ENCODE peak calls at places on chromosomes 11 and 22, in ten cellular contexts. One of them, this sample, is unnamed.

GRCh38 chr11:130103296-130103814 is 33.7 kb downstream of the APLP2 start:
- DNase-seq in HS-5: peak; percentile 90
- DNase-seq in stimulated activated naive CD8-positive, alpha-beta T cell treated with anti-CD3 and anti-CD28 coated beads, Interleukin-15, amount 100 ng/mL, for 72 hours: no peak
- DNase-seq in HuH-7: no peak
- DNase-seq in fibroblast of mammary gland: peak; percentile 100
- DNase-seq in EH: peak; percentile 99
- DNase-seq in NCI-H1930: no peak
- DNase-seq in NCI-H2081: no peak
- DNase-seq in GM23338: no peak
- DNase-seq in NCI-H69: peak; percentile 55
- DNase-seq in this sample: no peak

GRCh38 chr11:96696736-96697135 is 306.9 kb downstream of the JRKL start:
- DNase-seq in stimulated activated naive CD8-positive, alpha-beta T cell treated with anti-CD3 and anti-CD28 coated beads, Interleukin-15, amount 100 ng/mL, for 72 hours: no peak
- DNase-seq in NCI-H69: no peak
- DNase-seq in HS-5: no peak
- DNase-seq in EH: no peak
- DNase-seq in fibroblast of mammary gland: no peak
- DNase-seq in HuH-7: no peak
- DNase-seq in NCI-H1930: no peak
- DNase-seq in GM23338: peak; percentile 60
- DNase-seq in NCI-H2081: no peak
- DNase-seq in this sample: no peak

GRCh38 chr11:57427692-57428082 is 766 bp upstream of the SLC43A3 start:
- DNase-seq in NCI-H2081: no peak
- DNase-seq in fibroblast of mammary gland: peak; percentile 98
- DNase-seq in NCI-H69: no peak
- DNase-seq in GM23338: no peak
- DNase-seq in HS-5: no peak
- DNase-seq in HuH-7: no peak
- DNase-seq in stimulated activated naive CD8-positive, alpha-beta T cell treated with anti-CD3 and anti-CD28 coated beads, Interleukin-15, amount 100 ng/mL, for 72 hours: no peak
- DNase-seq in NCI-H1930: no peak
- DNase-seq in EH: no peak
- DNase-seq in this sample: no peak

GRCh38 chr22:45672564-45673481 is 1.2 kb downstream of the ATXN10 start:
- DNase-seq in NCI-H2081: no peak
- DNase-seq in HuH-7: no peak
- DNase-seq in NCI-H1930: no peak
- DNase-seq in EH: no peak
- DNase-seq in fibroblast of mammary gland: no peak
- DNase-seq in HS-5: no peak
- DNase-seq in NCI-H69: peak; percentile 61
- DNase-seq in GM23338: no peak
- DNase-seq in stimulated activated naive CD8-positive, alpha-beta T cell treated with anti-CD3 and anti-CD28 coated beads, Interleukin-15, amount 100 ng/mL, for 72 hours: no peak
- DNase-seq in this sample: no peak

GRCh38 chr11:95924414-95924760 is 480 bp upstream of the MTMR2 start:
- DNase-seq in NCI-H69: peak; percentile 74
- DNase-seq in NCI-H1930: no peak
- DNase-seq in EH: peak; percentile 60
- DNase-seq in GM23338: peak; percentile 61
- DNase-seq in HS-5: no peak
- DNase-seq in HuH-7: no peak
- DNase-seq in NCI-H2081: peak; percentile 44
- DNase-seq in fibroblast of mammary gland: peak; percentile 54
- DNase-seq in stimulated activated naive CD8-positive, alpha-beta T cell treated with anti-CD3 and anti-CD28 coated beads, Interleukin-15, amount 100 ng/mL, for 72 hours: no peak
- DNase-seq in this sample: peak; percentile 24

GRCh38 chr22:28899199-28899853 is 16.0 kb downstream of the ZNRF3 start:
- DNase-seq in HS-5: no peak
- DNase-seq in NCI-H1930: no peak
- DNase-seq in fibroblast of mammary gland: no peak
- DNase-seq in stimulated activated naive CD8-positive, alpha-beta T cell treated with anti-CD3 and anti-CD28 coated beads, Interleukin-15, amount 100 ng/mL, for 72 hours: no peak
- DNase-seq in HuH-7: no peak
- DNase-seq in NCI-H69: peak; percentile 40
- DNase-seq in EH: no peak
- DNase-seq in NCI-H2081: no peak
- DNase-seq in GM23338: no peak
- DNase-seq in this sample: no peak

GRCh38 chr11:9512370-9513019 is 51.7 kb downstream of the ZNF143 start:
- DNase-seq in NCI-H1930: no peak
- DNase-seq in stimulated activated naive CD8-positive, alpha-beta T cell treated with anti-CD3 and anti-CD28 coated beads, Interleukin-15, amount 100 ng/mL, for 72 hours: no peak
- DNase-seq in NCI-H2081: no peak
- DNase-seq in fibroblast of mammary gland: no peak
- DNase-seq in GM23338: no peak
- DNase-seq in HS-5: no peak
- DNase-seq in NCI-H69: no peak
- DNase-seq in EH: no peak
- DNase-seq in HuH-7: no peak
- DNase-seq in this sample: no peak

GRCh38 chr11:69348414-69349235 is 54.7 kb downstream of the MYEOV start:
- DNase-seq in NCI-H1930: no peak
- DNase-seq in GM23338: no peak
- DNase-seq in NCI-H69: no peak
- DNase-seq in stimulated activated naive CD8-positive, alpha-beta T cell treated with anti-CD3 and anti-CD28 coated beads, Interleukin-15, amount 100 ng/mL, for 72 hours: no peak
- DNase-seq in fibroblast of mammary gland: no peak
- DNase-seq in HS-5: no peak
- DNase-seq in HuH-7: no peak
- DNase-seq in NCI-H2081: no peak
- DNase-seq in EH: no peak
- DNase-seq in this sample: no peak

GRCh38 chr11:131696584-131697120 is 326.2 kb downstream of the NTM start:
- DNase-seq in EH: no peak
- DNase-seq in NCI-H69: peak; percentile 98
- DNase-seq in GM23338: no peak
- DNase-seq in HS-5: no peak
- DNase-seq in NCI-H2081: peak; percentile 92
- DNase-seq in HuH-7: no peak
- DNase-seq in NCI-H1930: peak; percentile 7
- DNase-seq in fibroblast of mammary gland: no peak
- DNase-seq in stimulated activated naive CD8-positive, alpha-beta T cell treated with anti-CD3 and anti-CD28 coated beads, Interleukin-15, amount 100 ng/mL, for 72 hours: no peak
- DNase-seq in this sample: no peak

GRCh38 chr11:78040691-78041379 is 17.8 kb upstream of the KCTD14 start:
- DNase-seq in fibroblast of mammary gland: peak; percentile 32
- DNase-seq in HuH-7: no peak
- DNase-seq in NCI-H2081: no peak
- DNase-seq in NCI-H69: peak; percentile 83
- DNase-seq in stimulated activated naive CD8-positive, alpha-beta T cell treated with anti-CD3 and anti-CD28 coated beads, Interleukin-15, amount 100 ng/mL, for 72 hours: no peak
- DNase-seq in GM23338: peak; percentile 24
- DNase-seq in EH: peak; percentile 43
- DNase-seq in HS-5: no peak
- DNase-seq in NCI-H1930: no peak
- DNase-seq in this sample: peak; percentile 16

GRCh38 chr11:32830796-32831195 is 1.1 kb downstream of the PRRG4 start:
- DNase-seq in stimulated activated naive CD8-positive, alpha-beta T cell treated with anti-CD3 and anti-CD28 coated beads, Interleukin-15, amount 100 ng/mL, for 72 hours: no peak
- DNase-seq in GM23338: no peak
- DNase-seq in EH: no peak
- DNase-seq in HS-5: no peak
- DNase-seq in HuH-7: no peak
- DNase-seq in fibroblast of mammary gland: no peak
- DNase-seq in NCI-H2081: no peak
- DNase-seq in NCI-H69: peak; percentile 47
- DNase-seq in NCI-H1930: no peak
- DNase-seq in this sample: no peak

GRCh38 chr22:41603873-41604332 is 14.3 kb upstream of the PMM1 start:
- DNase-seq in NCI-H2081: no peak
- DNase-seq in EH: no peak
- DNase-seq in HuH-7: no peak
- DNase-seq in GM23338: no peak
- DNase-seq in stimulated activated naive CD8-positive, alpha-beta T cell treated with anti-CD3 and anti-CD28 coated beads, Interleukin-15, amount 100 ng/mL, for 72 hours: peak; percentile 74
- DNase-seq in NCI-H1930: no peak
- DNase-seq in HS-5: no peak
- DNase-seq in fibroblast of mammary gland: no peak
- DNase-seq in NCI-H69: no peak
- DNase-seq in this sample: no peak

GRCh38 chr11:90434858-90435257 is 212.0 kb upstream of the CHORDC1 start:
- DNase-seq in GM23338: peak; percentile 59
- DNase-seq in EH: no peak
- DNase-seq in NCI-H69: peak; percentile 69
- DNase-seq in NCI-H2081: peak; percentile 4
- DNase-seq in HuH-7: peak; percentile 3
- DNase-seq in stimulated activated naive CD8-positive, alpha-beta T cell treated with anti-CD3 and anti-CD28 coated beads, Interleukin-15, amount 100 ng/mL, for 72 hours: no peak
- DNase-seq in HS-5: no peak
- DNase-seq in NCI-H1930: no peak
- DNase-seq in fibroblast of mammary gland: no peak
- DNase-seq in this sample: no peak

GRCh38 chr11:19853901-19854300 is 141.3 kb downstream of the NAV2 start:
- DNase-seq in EH: no peak
- DNase-seq in stimulated activated naive CD8-positive, alpha-beta T cell treated with anti-CD3 and anti-CD28 coated beads, Interleukin-15, amount 100 ng/mL, for 72 hours: no peak
- DNase-seq in fibroblast of mammary gland: no peak
- DNase-seq in NCI-H1930: no peak
- DNase-seq in HS-5: no peak
- DNase-seq in HuH-7: no peak
- DNase-seq in NCI-H2081: no peak
- DNase-seq in GM23338: no peak
- DNase-seq in NCI-H69: peak; percentile 19
- DNase-seq in this sample: no peak

GRCh38 chr11:117374316-117374715 is 46.7 kb downstream of the CEP164 start:
- DNase-seq in HuH-7: no peak
- DNase-seq in HS-5: no peak
- DNase-seq in stimulated activated naive CD8-positive, alpha-beta T cell treated with anti-CD3 and anti-CD28 coated beads, Interleukin-15, amount 100 ng/mL, for 72 hours: no peak
- DNase-seq in NCI-H1930: no peak
- DNase-seq in NCI-H2081: no peak
- DNase-seq in EH: no peak
- DNase-seq in fibroblast of mammary gland: no peak
- DNase-seq in NCI-H69: no peak
- DNase-seq in GM23338: no peak
- DNase-seq in this sample: no peak

GRCh38 chr22:19599626-19600243 is 75.5 kb upstream of the CLDN5 start:
- DNase-seq in stimulated activated naive CD8-positive, alpha-beta T cell treated with anti-CD3 and anti-CD28 coated beads, Interleukin-15, amount 100 ng/mL, for 72 hours: no peak
- DNase-seq in HS-5: no peak
- DNase-seq in EH: no peak
- DNase-seq in NCI-H69: peak; percentile 79
- DNase-seq in NCI-H2081: peak; percentile 53
- DNase-seq in NCI-H1930: no peak
- DNase-seq in HuH-7: no peak
- DNase-seq in fibroblast of mammary gland: no peak
- DNase-seq in GM23338: no peak
- DNase-seq in this sample: no peak

GRCh38 chr22:50482107-50483074 is 1.0 kb downstream of the ADM2 start:
- DNase-seq in GM23338: peak; percentile 61
- DNase-seq in stimulated activated naive CD8-positive, alpha-beta T cell treated with anti-CD3 and anti-CD28 coated beads, Interleukin-15, amount 100 ng/mL, for 72 hours: no peak
- DNase-seq in NCI-H69: peak; percentile 64
- DNase-seq in NCI-H1930: no peak
- DNase-seq in fibroblast of mammary gland: no peak
- DNase-seq in NCI-H2081: no peak
- DNase-seq in HS-5: no peak
- DNase-seq in HuH-7: no peak
- DNase-seq in EH: no peak
- DNase-seq in this sample: no peak